ENCODE peak calls at places on chromosomes 12 and 14, in seven cellular contexts. One of them, this sample, is unnamed.

GRCh38 chr14:69993326-69993725 is 114.1 kb downstream of the SMOC1 start:
- DNase-seq in H1: no peak
- DNase-seq in GM06990: no peak
- DNase-seq in cardiac muscle cell: no peak
- DNase-seq in body of pancreas: no peak
- DNase-seq in fibroblast of pulmonary artery: no peak
- DNase-seq in fibroblast of mammary gland: no peak
- DNase-seq in this sample: no peak

GRCh38 chr12:65984227-65984479 is 146.4 kb downstream of the LLPH start:
- DNase-seq in H1: no peak
- DNase-seq in body of pancreas: no peak
- DNase-seq in GM06990: no peak
- DNase-seq in cardiac muscle cell: no peak
- DNase-seq in fibroblast of mammary gland: no peak
- DNase-seq in fibroblast of pulmonary artery: no peak
- DNase-seq in this sample: no peak

GRCh38 chr12:45170456-45171042 is 45.3 kb upstream of the ANO6 start:
- DNase-seq in body of pancreas: peak
- DNase-seq in GM06990: no peak
- DNase-seq in H1: peak
- DNase-seq in cardiac muscle cell: peak
- DNase-seq in fibroblast of pulmonary artery: peak
- DNase-seq in fibroblast of mammary gland: peak
- DNase-seq in this sample: peak

GRCh38 chr12:52517888-52518287 is 2.3 kb downstream of the KRT5 start:
- DNase-seq in GM06990: no peak
- DNase-seq in fibroblast of pulmonary artery: no peak
- DNase-seq in body of pancreas: no peak
- DNase-seq in fibroblast of mammary gland: no peak
- DNase-seq in cardiac muscle cell: no peak
- DNase-seq in H1: peak
- DNase-seq in this sample: no peak

GRCh38 chr14:33671556-33671955 is 279.3 kb downstream of the EGLN3 start:
- DNase-seq in fibroblast of pulmonary artery: no peak
- DNase-seq in H1: no peak
- DNase-seq in body of pancreas: no peak
- DNase-seq in GM06990: no peak
- DNase-seq in fibroblast of mammary gland: no peak
- DNase-seq in cardiac muscle cell: no peak
- DNase-seq in this sample: peak

GRCh38 chr14:104085032-104085888 is at the start of gene ASPG:
- DNase-seq in fibroblast of pulmonary artery: no peak
- DNase-seq in fibroblast of mammary gland: no peak
- DNase-seq in cardiac muscle cell: peak
- DNase-seq in H1: peak
- DNase-seq in body of pancreas: no peak
- DNase-seq in GM06990: peak
- DNase-seq in this sample: no peak

GRCh38 chr12:99609455-99610181 is 37.9 kb upstream of the GARIN6 start:
- DNase-seq in fibroblast of mammary gland: no peak
- DNase-seq in cardiac muscle cell: no peak
- DNase-seq in fibroblast of pulmonary artery: no peak
- DNase-seq in H1: no peak
- DNase-seq in body of pancreas: no peak
- DNase-seq in GM06990: no peak
- DNase-seq in this sample: no peak

GRCh38 chr14:37763266-37763665 is 167.8 kb downstream of the TTC6 start:
- DNase-seq in H1: no peak
- DNase-seq in body of pancreas: no peak
- DNase-seq in fibroblast of pulmonary artery: no peak
- DNase-seq in fibroblast of mammary gland: no peak
- DNase-seq in cardiac muscle cell: no peak
- DNase-seq in GM06990: no peak
- DNase-seq in this sample: no peak

GRCh38 chr12:6285063-6285477 is 25.4 kb upstream of the PLEKHG6 start:
- DNase-seq in cardiac muscle cell: peak
- DNase-seq in H1: peak
- DNase-seq in GM06990: no peak
- DNase-seq in fibroblast of mammary gland: peak
- DNase-seq in body of pancreas: peak
- DNase-seq in fibroblast of pulmonary artery: peak
- DNase-seq in this sample: peak

GRCh38 chr14:83372271-83372670 is 1838.6 kb upstream of the SEL1L start:
- DNase-seq in GM06990: no peak
- DNase-seq in body of pancreas: no peak
- DNase-seq in H1: no peak
- DNase-seq in fibroblast of pulmonary artery: no peak
- DNase-seq in cardiac muscle cell: no peak
- DNase-seq in fibroblast of mammary gland: no peak
- DNase-seq in this sample: no peak

GRCh38 chr14:63179383-63179782 is 24.9 kb upstream of the RHOJ start:
- DNase-seq in cardiac muscle cell: no peak
- DNase-seq in fibroblast of mammary gland: no peak
- DNase-seq in fibroblast of pulmonary artery: no peak
- DNase-seq in body of pancreas: no peak
- DNase-seq in H1: no peak
- DNase-seq in GM06990: no peak
- DNase-seq in this sample: no peak

GRCh38 chr12:67710582-67710981 is 62.0 kb downstream of the DYRK2 start:
- DNase-seq in body of pancreas: peak
- DNase-seq in fibroblast of pulmonary artery: no peak
- DNase-seq in H1: no peak
- DNase-seq in fibroblast of mammary gland: peak
- DNase-seq in cardiac muscle cell: no peak
- DNase-seq in GM06990: peak
- DNase-seq in this sample: no peak

DNA sequence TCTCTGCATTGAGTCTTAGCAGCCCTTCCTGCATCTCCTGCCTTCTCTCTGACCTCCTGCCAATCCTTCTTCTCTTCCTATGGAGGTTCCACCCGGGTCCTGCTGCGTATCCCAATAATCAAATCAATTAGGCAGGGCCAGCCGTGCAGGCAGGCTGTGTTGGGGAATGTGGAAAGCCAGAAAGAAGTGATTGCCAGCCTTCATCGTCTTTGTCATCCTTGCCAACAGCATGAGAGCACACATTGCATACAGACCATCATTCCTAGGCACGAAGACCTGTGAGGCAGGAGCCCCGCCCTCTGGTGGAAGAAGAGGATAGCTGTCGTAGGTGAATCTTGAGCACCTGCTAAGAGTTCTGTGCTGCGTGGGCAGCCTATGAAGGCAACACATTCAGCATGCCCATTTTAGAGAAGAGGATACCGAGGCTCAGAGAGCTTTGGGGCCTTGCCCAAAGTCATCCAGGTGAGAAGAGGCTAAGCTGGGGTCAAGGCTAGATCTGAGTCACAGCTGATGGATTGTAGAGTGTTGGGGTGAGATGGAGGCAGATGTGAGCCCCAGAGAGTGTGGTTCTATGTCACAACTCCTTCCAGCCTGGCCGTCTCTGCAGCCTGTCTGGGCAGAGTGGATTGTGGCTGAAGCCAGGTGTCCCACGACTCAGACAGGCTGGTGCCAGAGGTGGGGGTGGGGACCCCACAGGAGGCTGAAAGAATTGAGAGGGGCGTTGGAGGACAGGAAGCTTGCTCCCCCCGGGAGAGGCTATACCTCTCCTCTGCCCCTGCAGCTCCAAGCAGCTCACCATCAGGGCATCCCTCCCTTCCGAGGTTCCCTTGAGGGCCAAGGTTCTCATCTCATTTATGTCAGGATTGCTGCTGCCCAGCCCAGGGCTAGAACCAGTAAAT is 12.7 kb downstream of the C14orf132 start:
- DNase-seq in GM06990: no peak
- DNase-seq in fibroblast of mammary gland: no peak
- DNase-seq in cardiac muscle cell: no peak
- DNase-seq in H1: peak
- DNase-seq in fibroblast of pulmonary artery: no peak
- DNase-seq in body of pancreas: no peak
- DNase-seq in this sample: no peak
- TF ChIP-seq CTCF in GM06990: peak
- TF ChIP-seq CTCF in fibroblast of mammary gland: peak
- TF ChIP-seq CTCF in cardiac muscle cell: peak
- TF ChIP-seq CTCF in H1: peak
- TF ChIP-seq CTCF in fibroblast of pulmonary artery: no peak
- TF ChIP-seq CTCF in body of pancreas: no peak
- TF ChIP-seq CTCF in this sample: peak

DNA sequence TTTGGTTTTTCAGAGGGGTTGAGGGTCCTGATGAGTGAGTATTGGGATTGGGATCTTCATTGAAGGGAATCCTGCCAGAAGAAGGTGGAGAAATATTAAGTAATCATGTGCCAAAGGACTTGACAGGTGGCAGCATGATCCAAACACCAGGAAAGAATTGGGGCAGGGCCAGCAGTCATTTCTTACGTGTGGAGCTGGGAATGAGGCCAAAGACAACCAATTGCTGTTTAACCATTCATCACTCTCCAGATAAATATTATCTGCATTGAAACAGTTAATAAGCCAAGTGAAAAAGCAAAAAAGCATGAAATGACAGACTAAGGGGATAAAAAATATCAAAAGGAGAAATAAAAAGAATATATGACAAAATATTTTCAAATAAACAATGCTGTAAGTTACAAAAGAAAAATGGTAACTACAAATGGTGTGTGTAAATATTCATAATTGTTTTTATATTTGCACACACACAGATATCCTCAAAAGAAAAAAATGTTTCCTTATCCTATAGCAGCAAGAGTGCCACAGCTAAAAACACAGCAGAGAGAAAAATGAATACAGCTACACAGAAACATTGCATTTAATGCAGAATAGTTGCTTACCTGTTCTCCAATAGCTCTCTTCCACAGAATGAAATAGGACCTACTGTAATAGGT is 26.1 kb downstream of the C2CD5 start:
- DNase-seq in fibroblast of pulmonary artery: peak
- DNase-seq in H1: no peak
- DNase-seq in GM06990: no peak
- DNase-seq in cardiac muscle cell: no peak
- DNase-seq in body of pancreas: peak
- DNase-seq in fibroblast of mammary gland: peak
- DNase-seq in this sample: peak
- H3K4me3 ChIP-seq in fibroblast of pulmonary artery: no peak
- H3K4me3 ChIP-seq in H1: no peak
- H3K4me3 ChIP-seq in GM06990: no peak
- H3K4me3 ChIP-seq in cardiac muscle cell: no peak
- H3K4me3 ChIP-seq in body of pancreas: no peak
- H3K4me3 ChIP-seq in fibroblast of mammary gland: no peak
- H3K4me3 ChIP-seq in this sample: no peak

DNA sequence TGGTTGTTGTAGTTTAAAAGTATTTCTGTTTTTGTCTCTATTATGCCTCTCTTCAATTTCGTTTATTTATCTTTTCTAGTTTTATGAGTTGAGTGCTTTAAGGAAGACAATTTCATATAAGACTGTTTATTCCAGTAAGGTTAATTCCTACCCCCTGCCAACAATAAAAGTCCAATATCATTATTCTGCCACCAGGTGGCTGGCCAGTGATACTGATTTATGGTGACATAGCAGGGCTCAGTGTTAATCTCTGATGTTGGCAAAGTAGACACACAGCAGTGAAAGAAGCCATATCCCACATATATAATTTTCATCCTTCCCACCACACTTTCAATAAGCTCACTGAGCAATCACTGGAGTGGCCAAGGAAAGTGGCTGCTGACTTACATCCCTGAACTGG is 69.0 kb upstream of the BMP4 start:
- DNase-seq in H1: no peak
- DNase-seq in fibroblast of pulmonary artery: peak
- DNase-seq in cardiac muscle cell: no peak
- DNase-seq in body of pancreas: no peak
- DNase-seq in GM06990: no peak
- DNase-seq in fibroblast of mammary gland: peak
- DNase-seq in this sample: peak
- TF ChIP-seq CTCF in H1: no peak
- TF ChIP-seq CTCF in fibroblast of pulmonary artery: peak
- TF ChIP-seq CTCF in cardiac muscle cell: peak
- TF ChIP-seq CTCF in body of pancreas: no peak
- TF ChIP-seq CTCF in GM06990: no peak
- TF ChIP-seq CTCF in fibroblast of mammary gland: peak
- TF ChIP-seq CTCF in this sample: peak

GRCh38 chr12:112575559-112576067 is 156.9 kb downstream of the PTPN11 start:
- DNase-seq in fibroblast of pulmonary artery: no peak
- DNase-seq in fibroblast of mammary gland: no peak
- DNase-seq in body of pancreas: no peak
- DNase-seq in cardiac muscle cell: no peak
- DNase-seq in GM06990: no peak
- DNase-seq in H1: no peak
- DNase-seq in this sample: no peak
- H3K4me3 ChIP-seq in fibroblast of pulmonary artery: no peak
- H3K4me3 ChIP-seq in fibroblast of mammary gland: no peak
- H3K4me3 ChIP-seq in body of pancreas: no peak
- H3K4me3 ChIP-seq in cardiac muscle cell: no peak
- H3K4me3 ChIP-seq in GM06990: no peak
- H3K4me3 ChIP-seq in H1: peak
- H3K4me3 ChIP-seq in this sample: no peak

DNA sequence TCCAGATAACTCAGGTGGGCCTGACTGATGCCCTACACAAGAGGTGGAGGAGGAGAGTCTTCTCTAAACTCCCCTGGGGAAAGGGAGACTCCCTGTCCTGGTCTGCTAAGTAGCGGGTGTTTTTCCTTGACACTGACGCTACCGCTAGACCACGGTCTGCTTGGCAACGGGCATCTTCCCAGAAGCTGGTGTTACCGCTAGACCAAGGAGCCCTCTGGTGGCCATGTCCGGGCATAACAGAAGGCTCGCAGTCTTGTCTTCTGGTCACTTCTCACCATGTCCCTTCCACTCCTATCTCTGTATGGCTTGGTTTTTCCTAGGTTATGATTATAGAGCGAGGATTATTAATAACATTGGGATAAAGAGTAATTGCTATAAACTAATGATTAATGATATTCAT is 965.5 kb downstream of the TMEM121 start:
- DNase-seq in fibroblast of pulmonary artery: no peak
- DNase-seq in GM06990: no peak
- DNase-seq in body of pancreas: no peak
- DNase-seq in fibroblast of mammary gland: no peak
- DNase-seq in cardiac muscle cell: no peak
- DNase-seq in H1: peak
- DNase-seq in this sample: peak
- TF ChIP-seq CTCF in fibroblast of pulmonary artery: peak
- TF ChIP-seq CTCF in GM06990: peak
- TF ChIP-seq CTCF in body of pancreas: no peak
- TF ChIP-seq CTCF in fibroblast of mammary gland: peak
- TF ChIP-seq CTCF in cardiac muscle cell: no peak
- TF ChIP-seq CTCF in H1: peak
- TF ChIP-seq CTCF in this sample: peak

GRCh38 chr12:29782821-29783772 is 645 bp downstream of the TMTC1 start:
- DNase-seq in GM06990: peak
- DNase-seq in fibroblast of mammary gland: peak
- DNase-seq in fibroblast of pulmonary artery: peak
- DNase-seq in body of pancreas: peak
- DNase-seq in H1: peak
- DNase-seq in cardiac muscle cell: peak
- DNase-seq in this sample: peak
- H3K4me3 ChIP-seq in GM06990: peak
- H3K4me3 ChIP-seq in fibroblast of mammary gland: peak
- H3K4me3 ChIP-seq in fibroblast of pulmonary artery: peak
- H3K4me3 ChIP-seq in body of pancreas: peak
- H3K4me3 ChIP-seq in H1: peak
- H3K4me3 ChIP-seq in cardiac muscle cell: peak
- H3K4me3 ChIP-seq in this sample: peak